ENCODE peak calls at places on chromosomes 5 and 9, in nine cellular contexts. J is PC-3, G is OCI-LY7, E is MM.1S, V is GM23338, L is GM23248, P is hepatocyte, N is neural progenitor cell, Y is SK-N-SH. I is an unnamed sample.

GRCh38 chr9:94881454-94881853 is 155.0 kb downstream of the AOPEP start:
- DNase-seq in L (no peak), P (no peak), E (no peak), G (no peak), J (no peak), N (no peak), V (no peak), Y (no peak), I (no peak)

GRCh38 chr5:141003026-141003425 is 36.8 kb downstream of the PCDHAC2 start:
- DNase-seq in Y (no peak), P (no peak), N (peak; percentile 24), V (no peak), G (no peak), E (no peak), J (peak; percentile 60), L (no peak), I (no peak)

GRCh38 chr9:127154390-127155191 is 32.2 kb upstream of the ANGPTL2 start:
- DNase-seq in E (peak; percentile 42), V (no peak), P (no peak), J (no peak), L (peak; percentile 79), N (no peak), Y (no peak), G (peak; percentile 49), I (no peak)

GRCh38 chr9:2727966-2728613 is 10.8 kb downstream of the KCNV2 start:
- DNase-seq in V (peak; percentile 63), Y (peak; percentile 40), J (peak; percentile 69), G (peak; percentile 52), E (peak; percentile 44), L (peak; percentile 81), N (peak; percentile 43), P (peak; percentile 72), I (peak; percentile 4)

GRCh38 chr9:98109052-98109451 is 10.0 kb downstream of the TRIM14 start:
- DNase-seq in J (no peak), L (no peak), N (no peak), E (no peak), Y (no peak), P (no peak), V (no peak), G (peak; percentile 52), I (no peak)

GRCh38 chr5:167030500-167031120 is 1260.8 kb upstream of the WWC1 start:
- DNase-seq in G (no peak), E (no peak), L (peak; percentile 5), J (no peak), Y (peak; percentile 15), V (peak; percentile 94), P (peak; percentile 14), N (peak; percentile 64), I (no peak)

GRCh38 chr5:153831976-153832375 is 206.7 kb downstream of the FAM114A2 start:
- DNase-seq in G (peak; percentile 78), E (peak; percentile 50), J (peak; percentile 35), V (peak; percentile 66), Y (peak; percentile 50), N (peak; percentile 50), P (peak; percentile 56), L (peak; percentile 57), I (peak; percentile 60)

GRCh38 chr9:84436386-84437114 is 96.0 kb upstream of the SLC28A3 start:
- DNase-seq in V (no peak), Y (no peak), N (no peak), J (no peak), E (no peak), L (no peak), P (no peak), G (no peak), I (no peak)

GRCh38 chr5:6236170-6236793 is 142.1 kb downstream of the MED10 start:
- DNase-seq in P (no peak), Y (no peak), L (no peak), E (no peak), N (no peak), V (no peak), G (no peak), J (peak; percentile 97), I (no peak)

GRCh38 chr9:99859395-99859980 is 37.8 kb downstream of the NR4A3 start:
- DNase-seq in V (peak; percentile 85), G (no peak), J (peak; percentile 15), E (no peak), L (peak; percentile 79), Y (no peak), N (peak; percentile 64), P (no peak), I (no peak)

GRCh38 chr5:79931409-79931808 is 59.7 kb downstream of the MTX3 start:
- DNase-seq in Y (no peak), V (no peak), J (no peak), N (no peak), E (no peak), G (no peak), P (no peak), L (no peak), I (no peak)

GRCh38 chr5:79934681-79935080 is 56.4 kb downstream of the MTX3 start:
- DNase-seq in N (no peak), J (no peak), L (no peak), Y (no peak), E (no peak), V (no peak), G (no peak), P (no peak), I (no peak)

GRCh38 chr5:79931866-79932265 is 59.2 kb downstream of the MTX3 start:
- DNase-seq in V (no peak), J (no peak), L (peak; percentile 8), Y (no peak), G (no peak), E (no peak), P (no peak), N (no peak), I (no peak)

GRCh38 chr5:79935992-79936643 is 54.9 kb downstream of the MTX3 start:
- DNase-seq in E (no peak), V (no peak), L (peak; percentile 82), G (no peak), P (peak; percentile 19), J (no peak), N (no peak), Y (no peak), I (no peak)

GRCh38 chr5:79932510-79933504 is 58.3 kb downstream of the MTX3 start:
- DNase-seq in N (no peak), L (peak; percentile 78), G (no peak), Y (no peak), V (no peak), J (no peak), P (no peak), E (no peak), I (no peak)
- H3K4me2 ChIP-seq in N (no peak overlapping the region), L (no peak overlapping the region), G (no peak overlapping the region), Y (no peak overlapping the region), V (no peak overlapping the region), J (no peak overlapping the region), P (no peak overlapping the region), E (no peak overlapping the region), I (no peak overlapping the region)

GRCh38 chr5:54013556-54014157 is 296.7 kb downstream of the ARL15 start:
- DNase-seq in V (no peak), N (no peak), P (peak; percentile 32), E (no peak), J (peak; percentile 60), G (no peak), Y (no peak), L (peak; percentile 95), I (peak; percentile 27)
- TF ChIP-seq EZH2phosphoT487 in V (no peak), N (no peak), P (no peak), E (no peak), J (no peak), G (no peak), Y (no peak), L (no peak), I (no peak)

GRCh38 chr5:1489754-1490153 is 34.0 kb downstream of the LPCAT1 start:
- DNase-seq in E (no peak), J (no peak), V (no peak), G (no peak), P (no peak), L (no peak), Y (no peak), N (no peak), I (no peak)
- H3K4me2 ChIP-seq in E (no peak overlapping the region), J (peak overlapping the region; percentile 38), V (no peak overlapping the region), G (peak overlapping the region; percentile 45), P (no peak overlapping the region), L (peak overlapping the region; percentile 53), Y (no peak overlapping the region), N (no peak overlapping the region), I (no peak overlapping the region)

DNA sequence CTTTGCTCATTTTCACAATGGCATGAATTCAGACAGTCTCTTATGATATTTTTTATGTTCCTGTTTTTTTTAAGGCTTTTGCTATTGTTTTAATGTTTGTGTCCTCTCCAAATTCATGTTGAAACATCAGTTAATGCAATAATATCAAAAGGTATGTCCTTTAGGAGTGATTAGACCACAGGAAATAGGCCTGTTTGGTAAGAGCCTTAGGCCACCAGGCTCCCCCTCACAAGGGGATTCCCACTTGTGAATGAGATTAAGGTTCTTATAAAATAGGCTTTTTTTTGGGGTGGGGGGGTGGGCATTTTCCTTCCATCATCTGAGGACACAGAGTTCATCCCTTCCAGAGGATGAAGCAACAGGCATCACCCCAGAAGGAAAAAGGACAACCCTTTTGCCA is 2074.2 kb upstream of the C9orf72 start:
- DNase-seq in P (no peak), V (no peak), E (no peak), N (no peak), Y (no peak), J (no peak), G (no peak), L (no peak), I (no peak)
- TF ChIP-seq EZH2phosphoT487 in P (no peak), V (no peak), E (no peak), N (no peak), Y (no peak), J (no peak), G (no peak), L (no peak), I (no peak)

I was measured in HCT116.